ENCODE peak calls at places on chromosomes 16 and 17, in five cellular contexts. S is esophagus squamous epithelium, O is NB4, I is Peyer's patch, Z is H54. F is an unnamed sample.

GRCh38 chr17:596287-596686 is 118.4 kb downstream of the VPS53 start:
- DNase-seq in S (no peak), O (no peak), I (no peak), Z (peak), F (no peak)

GRCh38 chr17:36592711-36593321 is 1.1 kb downstream of the DHRS11 start:
- DNase-seq in S (no peak), O (no peak), I (no peak), Z (no peak), F (no peak)

GRCh38 chr17:31787857-31788570 is 71.0 kb downstream of the COPRS start:
- DNase-seq in S (no peak), O (no peak), I (no peak), Z (peak), F (no peak)

GRCh38 chr16:85177448-85177846 is 65.2 kb upstream of the CIBAR2 start:
- DNase-seq in S (no peak), O (no peak), I (no peak), Z (no peak), F (no peak)

GRCh38 chr17:18076941-18077340 is 10.8 kb upstream of the DRG2 start:
- DNase-seq in S (no peak), O (no peak), I (no peak), Z (no peak), F (no peak)

GRCh38 chr17:77963441-77963840 is 4.9 kb downstream of the TNRC6C start:
- DNase-seq in S (no peak), O (peak), I (peak), Z (peak), F (no peak)

GRCh38 chr16:1670371-1670770 is 7.7 kb upstream of the JPT2 start:
- DNase-seq in S (no peak), O (no peak), I (no peak), Z (no peak), F (no peak)

GRCh38 chr16:50366126-50366525 is 2.7 kb downstream of the BRD7 start:
- DNase-seq in S (no peak), O (peak), I (no peak), Z (no peak), F (no peak)

GRCh38 chr17:5418858-5419355 is 555 bp downstream of the NUP88 start:
- DNase-seq in S (no peak), O (peak), I (peak), Z (no peak), F (peak)

GRCh38 chr16:86298166-86299131 is 211.9 kb upstream of the FOXF1 start:
- DNase-seq in S (no peak), O (peak), I (no peak), Z (no peak), F (no peak)

GRCh38 chr17:62706598-62707424 is 79.3 kb downstream of the MRC2 start:
- DNase-seq in S (no peak), O (no peak), I (no peak), Z (no peak), F (no peak)

GRCh38 chr17:16300554-16300953 is 52.7 kb downstream of the CENPV start:
- DNase-seq in S (no peak), O (no peak), I (no peak), Z (no peak), F (no peak)

GRCh38 chr17:76888661-76889060 is 20.5 kb downstream of the MGAT5B start:
- DNase-seq in S (no peak), O (no peak), I (no peak), Z (no peak), F (no peak)

GRCh38 chr17:56793506-56793905 is 40.2 kb downstream of the C17orf67 start:
- DNase-seq in S (no peak), O (no peak), I (no peak), Z (no peak), F (no peak)

GRCh38 chr16:66095676-66096075 is 270.8 kb upstream of the CDH5 start:
- DNase-seq in S (no peak), O (no peak), I (no peak), Z (no peak), F (no peak)

GRCh38 chr16:83723244-83723643 is 84.5 kb upstream of the HSBP1 start:
- DNase-seq in S (no peak), O (no peak), I (no peak), Z (no peak), F (peak)

GRCh38 chr17:63762106-63763078 is 11.0 kb downstream of the CCDC47 start:
- DNase-seq in S (no peak), O (no peak), I (no peak), Z (no peak), F (no peak)

GRCh38 chr16:86225905-86226371 is 284.4 kb upstream of the FOXF1 start:
- DNase-seq in S (no peak), O (no peak), I (no peak), Z (no peak), F (no peak)

GRCh38 chr16:16038950-16039349 is 89.5 kb downstream of the ABCC1 start:
- DNase-seq in S (no peak), O (peak), I (no peak), Z (no peak), F (no peak)

GRCh38 chr17:29141484-29141835 is 38.7 kb downstream of the MYO18A start:
- DNase-seq in S (no peak), O (no peak), I (peak), Z (no peak), F (no peak)

GRCh38 chr16:1809281-1809801 is 15.8 kb upstream of the IGFALS start:
- DNase-seq in S (no peak), O (no peak), I (no peak), Z (no peak), F (no peak)

GRCh38 chr17:32783602-32784001 is 93.3 kb downstream of the MYO1D start:
- DNase-seq in S (no peak), O (peak), I (no peak), Z (peak), F (no peak)

GRCh38 chr16:88063201-88063773 is 112.1 kb downstream of the BANP start:
- DNase-seq in S (no peak), O (no peak), I (no peak), Z (no peak), F (no peak)

GRCh38 chr16:71807905-71808592 is 585 bp downstream of the AP1G1 start:
- DNase-seq in S (no peak), O (peak), I (peak), Z (peak), F (peak)

GRCh38 chr17:17935321-17936271 is 36.6 kb downstream of the TOM1L2 start:
- DNase-seq in S (no peak), O (peak), I (no peak), Z (peak), F (peak)

GRCh38 chr17:50661795-50662391 is 27.2 kb downstream of the ABCC3 start:
- DNase-seq in S (no peak), O (peak), I (no peak), Z (peak), F (peak)

GRCh38 chr17:79985951-79986391 is 49.7 kb downstream of the TBC1D16 start:
- DNase-seq in S (no peak), O (no peak), I (no peak), Z (no peak), F (no peak)

GRCh38 chr17:4186244-4186920 is 43.4 kb downstream of the CYB5D2 start:
- DNase-seq in S (no peak), O (no peak), I (no peak), Z (no peak), F (no peak)

GRCh38 chr17:76866774-76867577 is 1.2 kb upstream of the MGAT5B start:
- DNase-seq in S (no peak), O (no peak), I (no peak), Z (peak), F (no peak)

GRCh38 chr17:38465420-38466345 is 37.4 kb downstream of the ARHGAP23 start:
- DNase-seq in S (no peak), O (no peak), I (no peak), Z (peak), F (peak)
- TF ChIP-seq POLR2A in S (no peak), O (no peak), I (no peak), Z (no peak), F (no peak)

GRCh38 chr17:44071198-44071520 is 624 bp downstream of the G6PC3 start:
- DNase-seq in S (no peak), O (no peak), I (peak), Z (no peak), F (no peak)

GRCh38 chr17:44067547-44067945 is 1.1 kb upstream of the LSM12 start:
- DNase-seq in S (no peak), O (no peak), I (no peak), Z (no peak), F (no peak)

GRCh38 chr17:44071772-44072171 is 1.2 kb downstream of the G6PC3 start:
- DNase-seq in S (no peak), O (no peak), I (no peak), Z (no peak), F (no peak)

GRCh38 chr17:44069974-44070454 is 521 bp upstream of the G6PC3 start:
- DNase-seq in S (no peak), O (peak), I (no peak), Z (no peak), F (no peak)

GRCh38 chr17:44070455-44071197 is at the start of gene G6PC3:
- DNase-seq in S (peak), O (peak), I (peak), Z (peak), F (peak)
- TF ChIP-seq POLR2A in S (peak), O (peak), I (peak), Z (peak), F (peak)

DNA sequence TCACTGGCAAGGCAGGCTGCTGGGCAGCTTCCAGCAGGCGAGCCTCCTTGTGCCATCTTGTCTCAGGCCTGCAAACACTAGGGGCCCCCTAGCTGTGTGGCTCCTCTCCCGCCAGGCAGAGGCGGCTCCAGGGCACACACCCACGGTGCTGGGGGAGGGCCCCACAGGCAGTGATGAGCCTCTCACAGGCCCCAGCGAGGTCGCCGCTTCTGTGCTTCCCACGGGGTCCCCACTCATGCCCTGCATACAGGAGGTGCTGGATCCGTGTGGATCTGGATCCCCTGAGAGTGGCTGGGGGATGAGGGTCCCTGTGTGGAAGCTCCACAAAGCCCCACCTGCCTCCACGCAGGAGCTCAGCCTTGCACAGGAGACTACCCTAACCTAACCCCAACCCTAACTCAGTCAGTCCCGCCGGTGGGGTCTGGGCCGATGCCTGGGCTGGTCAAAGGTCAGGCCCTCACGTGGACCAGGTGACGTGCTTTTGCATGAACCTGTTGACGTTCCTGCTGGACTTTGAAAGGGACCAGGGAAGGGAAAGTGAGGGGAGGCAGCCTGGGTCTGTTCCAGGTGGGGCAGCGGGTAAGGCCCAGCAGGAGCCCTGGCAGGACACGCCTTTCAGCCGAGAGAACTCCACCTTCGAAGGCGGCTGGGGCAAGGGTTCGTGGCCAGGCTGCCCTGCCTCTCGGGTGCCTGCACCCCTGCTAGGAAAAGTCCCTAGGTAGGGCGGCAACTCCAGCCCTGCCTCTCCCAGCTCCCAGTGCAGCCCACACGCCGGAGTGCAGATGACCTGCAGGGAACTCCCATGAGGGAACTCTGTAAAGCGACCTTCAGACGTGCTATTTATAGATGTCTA is 5.2 kb downstream of the SECTM1 start:
- DNase-seq in S (no peak), O (no peak), I (no peak), Z (no peak), F (no peak)
- TF ChIP-seq POLR2A in S (no peak), O (no peak), I (peak), Z (no peak), F (no peak)

GRCh38 chr17:42677012-42677857 is 441 bp upstream of the PLEKHH3 start:
- DNase-seq in S (peak), O (peak), I (peak), Z (peak), F (peak)
- TF ChIP-seq POLR2A in S (no peak), O (no peak), I (no peak), Z (no peak), F (no peak)

GRCh38 chr16:25110392-25110947 is 1.1 kb upstream of the LCMT1 start:
- DNase-seq in S (no peak), O (peak), I (no peak), Z (no peak), F (no peak)

GRCh38 chr16:25108054-25108453 is 3.5 kb upstream of the LCMT1 start:
- DNase-seq in S (no peak), O (peak), I (peak), Z (no peak), F (no peak)

GRCh38 chr16:25114121-25114520 is 2.6 kb downstream of the LCMT1 start:
- DNase-seq in S (no peak), O (no peak), I (no peak), Z (no peak), F (no peak)

GRCh38 chr16:25109643-25110042 is 1.9 kb upstream of the LCMT1 start:
- DNase-seq in S (no peak), O (no peak), I (no peak), Z (peak), F (peak)

GRCh38 chr16:25111403-25112166 is at the start of gene LCMT1:
- DNase-seq in S (peak), O (peak), I (peak), Z (peak), F (peak)
- TF ChIP-seq POLR2A in S (peak), O (peak), I (peak), Z (peak), F (peak)

GRCh38 chr16:2905988-2906387 is 5.7 kb upstream of the FLYWCH1 start:
- DNase-seq in S (no peak), O (no peak), I (no peak), Z (no peak), F (no peak)

GRCh38 chr16:2902337-2903130 is 9.2 kb upstream of the FLYWCH1 start:
- DNase-seq in S (no peak), O (no peak), I (no peak), Z (no peak), F (no peak)

GRCh38 chr16:2904100-2904921 is 7.4 kb upstream of the FLYWCH1 start:
- DNase-seq in S (no peak), O (peak), I (peak), Z (peak), F (peak)

GRCh38 chr16:2904922-2905240 is 6.8 kb upstream of the FLYWCH1 start:
- DNase-seq in S (no peak), O (no peak), I (no peak), Z (no peak), F (no peak)

DNA sequence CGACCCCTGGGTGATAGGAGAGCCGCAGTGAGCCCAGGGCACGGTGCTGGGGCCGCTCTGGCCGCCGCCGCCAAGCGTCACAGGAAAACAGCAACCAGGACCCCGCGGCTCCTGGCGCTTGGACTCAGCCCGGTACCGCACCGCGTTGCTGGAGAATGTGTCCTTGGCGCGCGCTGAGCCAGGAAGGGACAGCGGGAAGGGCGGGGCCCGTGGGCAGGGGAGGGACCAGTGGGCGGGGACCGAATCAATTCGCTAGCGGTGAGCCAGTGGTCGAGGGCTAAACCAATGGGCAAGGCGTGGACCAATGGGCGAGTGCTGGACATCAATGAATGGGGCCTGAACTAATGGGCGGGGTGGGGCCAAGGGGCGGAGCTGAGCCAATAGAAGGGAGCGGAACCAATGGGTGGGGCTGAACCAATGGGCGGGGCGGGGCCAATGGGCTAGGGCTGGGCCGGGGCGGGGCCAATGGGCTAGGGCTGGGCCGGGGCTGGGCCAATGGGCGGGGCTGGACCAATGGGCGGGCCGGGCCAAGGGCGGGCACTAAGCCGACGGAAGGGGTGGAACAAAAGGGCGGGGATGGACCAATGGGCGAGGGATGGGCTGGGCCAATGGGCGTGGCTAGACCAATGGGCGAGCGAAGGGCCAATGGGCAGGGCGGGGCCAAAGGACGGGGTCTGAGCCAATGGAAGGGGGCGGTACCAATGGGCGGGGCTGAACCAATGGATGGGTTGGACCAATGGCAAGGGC is 6.3 kb upstream of the FLYWCH1 start:
- DNase-seq in S (peak), O (peak), I (peak), Z (peak), F (peak)
- TF ChIP-seq POLR2A in S (peak), O (peak), I (peak), Z (peak), F (peak)